ENCODE peak calls at places on chromosomes 12 and 14, in ten cellular contexts. M, R, H, X, E, A, Y, G, I and F are unnamed samples. For H3K36me3, the result is how much of the 10 kb centered on the place peaks cover.

GRCh38 chr12:50066402-50066801 is 9.0 kb downstream of the ASIC1 start:
- DNase-seq in M (no peak), R (no peak), H (peak), X (peak), E (peak), A (no peak), Y (no peak), G (no peak), I (peak), F (no peak)

GRCh38 chr14:20978687-20979086 is 11.1 kb upstream of the METTL17 start:
- DNase-seq in M (no peak), R (peak), H (no peak), X (no peak), E (no peak), A (no peak), Y (no peak), G (no peak), I (no peak), F (no peak)

GRCh38 chr12:1882850-1883470 is 35.5 kb downstream of the CACNA2D4 start:
- DNase-seq in M (no peak), R (no peak), H (no peak), X (no peak), E (no peak), A (no peak), Y (no peak), G (no peak), I (no peak), F (no peak)

GRCh38 chr14:32129124-32129523 is 52.0 kb downstream of the ARHGAP5 start:
- DNase-seq in M (peak), R (no peak), H (peak), X (no peak), E (peak), A (no peak), Y (no peak), G (no peak), I (no peak), F (no peak)

GRCh38 chr14:74425525-74426201 is 347 bp downstream of the SYNDIG1L start:
- DNase-seq in M (peak), R (no peak), H (peak), X (peak), E (no peak), A (peak), Y (peak), G (peak), I (peak), F (peak)

GRCh38 chr12:50017047-50017446 is 8.2 kb downstream of the RACGAP1 start:
- DNase-seq in M (no peak), R (peak), H (peak), X (peak), E (peak), A (no peak), Y (no peak), G (no peak), I (no peak), F (no peak)

GRCh38 chr12:111488271-111488670 is 82.5 kb downstream of the SH2B3 start:
- DNase-seq in M (no peak), R (no peak), H (peak), X (no peak), E (peak), A (no peak), Y (no peak), G (no peak), I (no peak), F (no peak)

GRCh38 chr14:87312138-87312537 is 680.8 kb downstream of the GALC start:
- DNase-seq in M (no peak), R (no peak), H (no peak), X (no peak), E (no peak), A (no peak), Y (no peak), G (no peak), I (peak), F (no peak)

GRCh38 chr12:96501139-96501741 is 11.9 kb downstream of the CFAP54 start:
- DNase-seq in M (peak), R (peak), H (peak), X (peak), E (peak), A (peak), Y (peak), G (peak), I (peak), F (peak)

GRCh38 chr14:68691031-68691864 is 101.6 kb downstream of the ZFP36L1 start:
- DNase-seq in M (no peak), R (no peak), H (no peak), X (no peak), E (no peak), A (no peak), Y (no peak), G (no peak), I (no peak), F (no peak)

GRCh38 chr12:89117448-89118034 is 234.8 kb downstream of the DUSP6 start:
- DNase-seq in M (peak), R (peak), H (no peak), X (no peak), E (peak), A (no peak), Y (no peak), G (no peak), I (peak), F (no peak)

GRCh38 chr12:46556105-46556559 is 183.6 kb upstream of the SLC38A2 start:
- DNase-seq in M (peak), R (no peak), H (peak), X (no peak), E (peak), A (no peak), Y (no peak), G (peak), I (no peak), F (no peak)

GRCh38 chr12:105468464-105468863 is 138.0 kb downstream of the C12orf75 start:
- DNase-seq in M (no peak), R (no peak), H (no peak), X (no peak), E (no peak), A (no peak), Y (no peak), G (no peak), I (no peak), F (no peak)

GRCh38 chr12:52125499-52125900 is 46.0 kb downstream of the SMIM41 start:
- DNase-seq in M (no peak), R (no peak), H (no peak), X (no peak), E (no peak), A (no peak), Y (no peak), G (no peak), I (no peak), F (no peak)

GRCh38 chr12:6280053-6280469 is 30.4 kb upstream of the PLEKHG6 start:
- DNase-seq in M (peak), R (peak), H (peak), X (peak), E (peak), A (no peak), Y (no peak), G (no peak), I (peak), F (peak)

GRCh38 chr12:90090929-90091651 is 382.5 kb upstream of the ATP2B1 start:
- DNase-seq in M (peak), R (peak), H (peak), X (no peak), E (peak), A (no peak), Y (no peak), G (no peak), I (peak), F (peak)

GRCh38 chr14:102949801-102950451 is 27.5 kb downstream of the AMN start:
- DNase-seq in M (peak), R (no peak), H (no peak), X (no peak), E (peak), A (no peak), Y (no peak), G (no peak), I (no peak), F (no peak)

GRCh38 chr12:2336409-2336829 is 283.6 kb downstream of the CACNA1C start:
- DNase-seq in M (peak), R (no peak), H (peak), X (peak), E (peak), A (no peak), Y (no peak), G (peak), I (peak), F (no peak)

GRCh38 chr14:105492051-105492965 is 1.3 kb downstream of the TEDC1 start:
- DNase-seq in M (no peak), R (no peak), H (no peak), X (peak), E (no peak), A (peak), Y (no peak), G (no peak), I (no peak), F (peak)

GRCh38 chr12:65649126-65649525 is 175.2 kb upstream of the HMGA2 start:
- DNase-seq in M (peak), R (peak), H (peak), X (no peak), E (peak), A (no peak), Y (no peak), G (no peak), I (no peak), F (no peak)

GRCh38 chr12:107130830-107131760 is 37.7 kb upstream of the CRY1 start:
- DNase-seq in M (no peak), R (no peak), H (no peak), X (no peak), E (no peak), A (no peak), Y (no peak), G (no peak), I (no peak), F (no peak)

GRCh38 chr14:93068721-93069120 is 47.0 kb downstream of the ITPK1 start:
- DNase-seq in M (no peak), R (no peak), H (no peak), X (no peak), E (no peak), A (no peak), Y (no peak), G (no peak), I (no peak), F (no peak)

GRCh38 chr12:55697686-55698085 is 10.0 kb downstream of the ITGA7 start:
- DNase-seq in M (no peak), R (no peak), H (no peak), X (no peak), E (no peak), A (no peak), Y (no peak), G (no peak), I (no peak), F (no peak)

GRCh38 chr12:114916124-114916523 is 232.1 kb upstream of the TBX3 start:
- DNase-seq in M (peak), R (no peak), H (peak), X (peak), E (peak), A (no peak), Y (no peak), G (no peak), I (no peak), F (no peak)

GRCh38 chr12:119624971-119625370 is 31.4 kb downstream of the TMEM233 start:
- DNase-seq in M (no peak), R (no peak), H (peak), X (no peak), E (no peak), A (no peak), Y (no peak), G (no peak), I (no peak), F (no peak)

GRCh38 chr12:84497819-84498218 is 414.8 kb downstream of the SLC6A15 start:
- DNase-seq in M (peak), R (no peak), H (peak), X (no peak), E (no peak), A (no peak), Y (no peak), G (no peak), I (peak), F (peak)

GRCh38 chr12:89566615-89567014 is 40.8 kb upstream of the POC1B start:
- DNase-seq in M (no peak), R (no peak), H (peak), X (no peak), E (peak), A (no peak), Y (no peak), G (no peak), I (peak), F (no peak)

GRCh38 chr12:19683178-19683927 is 244.1 kb downstream of the AEBP2 start:
- DNase-seq in M (peak), R (no peak), H (peak), X (no peak), E (peak), A (no peak), Y (no peak), G (no peak), I (no peak), F (no peak)

GRCh38 chr14:69917287-69917686 is 38.1 kb downstream of the SMOC1 start:
- DNase-seq in M (no peak), R (no peak), H (no peak), X (no peak), E (no peak), A (no peak), Y (no peak), G (no peak), I (no peak), F (no peak)

GRCh38 chr14:72567226-72567625 is 326.7 kb downstream of the DPF3 start:
- DNase-seq in M (no peak), R (no peak), H (peak), X (no peak), E (no peak), A (no peak), Y (no peak), G (no peak), I (no peak), F (no peak)

GRCh38 chr12:64633940-64634337 is 23.6 kb downstream of the RASSF3 start:
- DNase-seq in M (peak), R (peak), H (peak), X (peak), E (peak), A (no peak), Y (no peak), G (no peak), I (peak), F (no peak)

GRCh38 chr12:2641209-2641608 is 153.6 kb upstream of the FKBP4 start:
- DNase-seq in M (peak), R (no peak), H (peak), X (peak), E (peak), A (no peak), Y (no peak), G (peak), I (peak), F (no peak)

GRCh38 chr14:23307146-23307447 is 464 bp downstream of the BCL2L2 start:
- DNase-seq in M (no peak), R (no peak), H (no peak), X (no peak), E (no peak), A (no peak), Y (no peak), G (no peak), I (no peak), F (no peak)

DNA sequence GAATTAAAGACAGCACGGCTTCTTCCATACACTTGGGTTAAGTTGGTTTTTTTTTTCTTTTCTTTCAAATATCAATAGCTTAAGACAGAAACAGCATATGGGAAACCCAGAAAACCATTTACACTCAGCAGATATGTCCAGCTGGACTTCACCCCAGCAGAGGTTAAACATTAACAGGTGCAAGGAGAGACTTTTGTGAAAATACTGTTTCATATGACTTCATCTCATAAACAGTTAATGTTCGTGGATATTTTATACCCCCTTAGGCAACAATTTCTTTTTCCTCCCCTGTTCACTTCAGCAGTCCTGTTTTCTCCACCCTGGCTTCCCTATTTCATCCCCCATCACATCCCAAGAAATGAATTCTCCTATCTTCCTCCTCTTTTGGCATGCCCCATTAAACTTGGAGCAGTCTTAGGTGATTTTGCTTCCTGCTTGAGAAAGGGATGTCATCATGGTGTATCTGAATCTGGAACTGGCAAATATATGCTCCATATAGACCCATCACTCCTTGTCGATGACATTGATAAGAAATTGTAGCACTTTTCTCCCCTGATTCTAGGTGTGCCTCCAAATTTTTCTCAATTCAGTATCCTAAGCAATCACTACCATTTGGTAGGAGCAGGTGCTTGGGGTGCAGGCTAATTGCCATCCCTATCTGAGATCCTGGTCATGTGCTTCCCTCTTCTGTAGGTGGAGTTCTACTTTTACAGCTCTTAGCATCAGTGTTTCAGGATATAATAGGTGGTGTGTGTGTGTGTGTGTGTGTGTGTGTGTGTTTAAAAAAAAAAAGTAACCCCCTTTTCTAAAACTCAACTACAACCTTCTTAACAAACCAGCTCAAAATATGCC is 67.9 kb downstream of the BMP4 start:
- DNase-seq in M (no peak), R (peak), H (no peak), X (no peak), E (no peak), A (no peak), Y (no peak), G (no peak), I (no peak), F (no peak)
- H3K36me3 ChIP-seq in M (under half), R (under half), H (under half), X (under half), E (under half), A (under half), Y (under half), G (under half), I (under half), F (under half)

DNA sequence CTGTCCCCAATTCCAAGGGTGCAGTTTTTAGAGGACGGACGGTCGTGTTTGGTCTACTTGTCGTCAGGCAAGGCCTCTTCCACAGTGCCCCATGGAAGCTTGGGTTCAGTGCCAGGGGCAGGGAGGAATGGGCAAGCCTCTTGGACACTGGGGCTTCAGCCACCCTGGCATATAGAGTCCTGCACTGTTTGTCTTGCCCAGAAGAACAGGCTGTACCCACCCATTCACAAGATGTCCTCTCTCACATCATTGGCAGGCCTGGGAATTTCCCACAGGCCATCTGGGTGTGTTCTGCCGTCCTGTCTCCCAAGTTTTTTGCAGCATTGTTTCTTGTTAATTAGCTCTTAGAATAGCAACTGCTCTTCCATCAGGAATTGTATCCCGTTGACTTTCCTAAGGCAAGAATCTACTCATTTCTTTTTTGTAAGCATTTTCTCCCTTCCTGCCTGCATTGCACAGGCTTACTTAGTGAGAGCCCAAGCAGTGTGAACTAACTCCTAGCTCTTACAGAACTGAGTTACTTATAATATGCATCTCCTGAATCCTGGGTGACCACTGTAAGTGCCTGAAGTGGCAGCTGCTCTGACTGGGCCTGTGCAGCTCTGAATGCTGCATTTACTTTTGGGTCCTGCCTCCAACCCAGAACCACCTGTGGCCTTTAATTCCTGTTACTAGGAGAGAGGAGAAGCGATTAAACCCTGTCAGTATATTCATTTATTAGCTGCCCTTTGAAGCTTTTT is 149.4 kb upstream of the HIF1A start:
- DNase-seq in M (no peak), R (no peak), H (no peak), X (no peak), E (no peak), A (no peak), Y (no peak), G (no peak), I (no peak), F (no peak)
- H3K36me3 ChIP-seq in M (under half), R (under half), H (under half), X (under half), E (under half), A (half or more), Y (half or more), G (under half), I (under half), F (under half)

DNA sequence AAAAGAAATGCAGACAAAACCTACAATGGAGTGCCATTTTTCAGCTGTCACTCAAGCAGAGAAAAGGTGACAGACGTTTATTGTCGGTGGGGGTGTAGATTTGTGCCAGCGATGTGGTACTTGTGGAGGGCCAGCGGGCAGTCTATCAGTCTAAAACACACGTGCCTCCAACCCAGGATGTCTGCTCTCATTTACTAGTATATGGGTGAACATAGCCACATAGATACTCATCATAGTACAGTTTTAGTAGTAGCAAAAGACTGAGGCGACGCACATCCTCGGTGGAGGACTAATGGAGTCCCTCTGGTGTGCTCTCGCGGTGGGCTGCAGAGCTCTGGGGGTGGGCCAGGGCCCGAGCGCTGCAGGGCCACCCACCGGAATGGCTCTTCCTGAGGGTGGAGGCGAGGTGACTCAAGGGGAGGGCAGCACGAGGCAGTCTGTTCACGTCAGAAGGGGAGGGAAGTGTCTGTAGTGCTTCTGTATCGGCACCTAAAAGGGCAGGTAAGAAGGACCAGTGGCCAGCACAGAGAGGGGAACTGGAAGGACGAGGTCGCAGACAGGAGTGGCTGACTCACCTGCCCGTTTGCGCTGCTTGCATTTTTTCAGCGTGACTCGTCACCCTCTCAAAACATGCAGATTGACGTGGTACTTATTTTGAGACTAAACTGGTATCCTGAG is 26.1 kb downstream of the SFSWAP start:
- DNase-seq in M (peak), R (no peak), H (peak), X (peak), E (peak), A (no peak), Y (no peak), G (no peak), I (peak), F (no peak)
- H3K36me3 ChIP-seq in M (half or more), R (under half), H (under half), X (half or more), E (under half), A (under half), Y (under half), G (under half), I (under half), F (under half)

GRCh38 chr14:90293766-90294471 is 37.6 kb downstream of the PSMC1 start:
- DNase-seq in M (no peak), R (no peak), H (no peak), X (peak), E (peak), A (no peak), Y (no peak), G (no peak), I (no peak), F (no peak)

GRCh38 chr14:90298230-90298629 is 33.5 kb downstream of the NRDE2 start:
- DNase-seq in M (no peak), R (no peak), H (no peak), X (no peak), E (no peak), A (no peak), Y (no peak), G (no peak), I (no peak), F (no peak)

GRCh38 chr14:90291699-90292098 is 35.3 kb downstream of the PSMC1 start:
- DNase-seq in M (no peak), R (no peak), H (no peak), X (peak), E (no peak), A (no peak), Y (no peak), G (no peak), I (no peak), F (no peak)

GRCh38 chr14:90295870-90296516 is 35.7 kb downstream of the NRDE2 start:
- DNase-seq in M (no peak), R (no peak), H (peak), X (no peak), E (peak), A (no peak), Y (no peak), G (no peak), I (no peak), F (no peak)

GRCh38 chr14:90294872-90295271 is 36.9 kb downstream of the NRDE2 start:
- DNase-seq in M (no peak), R (no peak), H (peak), X (peak), E (no peak), A (no peak), Y (no peak), G (no peak), I (no peak), F (no peak)
- H3K36me3 ChIP-seq in M (under half), R (under half), H (under half), X (under half), E (under half), A (under half), Y (under half), G (under half), I (under half), F (under half)